ENCODE peak calls at places on chromosomes 4 and X, in seven cellular contexts. L is epithelial cell of esophagus, B is transverse colon, Q is NB4, F is astrocyte of the spinal cord, X is AG04449, H is heart left ventricle. N is an unnamed sample.

GRCh38 chr4:124686279-124686678 is 26.3 kb downstream of the ANKRD50 start:
- DNase-seq in L (no peak), B (no peak), Q (no peak), F (no peak), X (no peak), H (no peak), N (no peak)

GRCh38 chrX:17395154-17395553 is 20.2 kb downstream of the NHS start:
- DNase-seq in L (no peak), B (no peak), Q (no peak), F (no peak), X (no peak), H (no peak), N (no peak)

GRCh38 chrX:51641421-51642021 is 22.8 kb upstream of the CENPVL3 start:
- DNase-seq in L (peak), B (no peak), Q (peak), F (peak), X (peak), H (no peak), N (no peak)

GRCh38 chr4:1512738-1513660 is 106.8 kb upstream of the NKX1-1 start:
- DNase-seq in L (no peak), B (peak), Q (no peak), F (no peak), X (no peak), H (peak), N (peak)

GRCh38 chrX:135651647-135652295 is 61.7 kb upstream of the CT45A1 start:
- DNase-seq in L (no peak), B (no peak), Q (no peak), F (no peak), X (no peak), H (no peak), N (no peak)

GRCh38 chrX:109600114-109600710 is 24.8 kb downstream of the KCNE5 start:
- DNase-seq in L (no peak), B (no peak), Q (peak), F (peak), X (no peak), H (peak), N (peak)

GRCh38 chr4:107058828-107059227 is 22.7 kb upstream of the DKK2 start:
- DNase-seq in L (no peak), B (no peak), Q (no peak), F (peak), X (no peak), H (no peak), N (no peak)

GRCh38 chr4:142883433-142883832 is 37.3 kb upstream of the INPP4B start:
- DNase-seq in L (peak), B (no peak), Q (peak), F (peak), X (no peak), H (no peak), N (no peak)

GRCh38 chr4:119300072-119300387 is 21.9 kb downstream of the FABP2 start:
- DNase-seq in L (peak), B (peak), Q (peak), F (no peak), X (no peak), H (peak), N (peak)

GRCh38 chr4:1763550-1764080 is 29.5 kb upstream of the FGFR3 start:
- DNase-seq in L (no peak), B (peak), Q (peak), F (peak), X (no peak), H (no peak), N (no peak)

GRCh38 chr4:110702326-110702725 is 79.4 kb upstream of the PITX2 start:
- DNase-seq in L (no peak), B (no peak), Q (no peak), F (no peak), X (no peak), H (no peak), N (no peak)

GRCh38 chr4:80989921-80990544 is 40.5 kb upstream of the BMP3 start:
- DNase-seq in L (peak), B (no peak), Q (peak), F (peak), X (peak), H (no peak), N (no peak)

GRCh38 chrX:17397074-17397473 is 22.1 kb downstream of the NHS start:
- DNase-seq in L (peak), B (no peak), Q (no peak), F (peak), X (no peak), H (no peak), N (no peak)

GRCh38 chrX:120090208-120090607 is 12.7 kb upstream of the RHOXF2B start:
- DNase-seq in L (no peak), B (no peak), Q (peak), F (no peak), X (no peak), H (no peak), N (no peak)

GRCh38 chr4:41144812-41145211 is 69.5 kb downstream of the APBB2 start:
- DNase-seq in L (peak), B (no peak), Q (no peak), F (peak), X (no peak), H (no peak), N (no peak)

GRCh38 chrX:1323315-1323714 is 13.3 kb upstream of the IL3RA start:
- DNase-seq in L (no peak), B (peak), Q (peak), F (no peak), X (no peak), H (peak), N (no peak)

GRCh38 chrX:72060196-72060974 is 71.3 kb downstream of the RTL5 start:
- DNase-seq in L (no peak), B (no peak), Q (no peak), F (no peak), X (no peak), H (no peak), N (peak)

GRCh38 chrX:21509912-21510311 is 135.7 kb downstream of the CNKSR2 start:
- DNase-seq in L (peak), B (no peak), Q (no peak), F (peak), X (no peak), H (no peak), N (no peak)

GRCh38 chrX:146881521-146881920 is 67.0 kb upstream of the CXorf51A start:
- DNase-seq in L (no peak), B (no peak), Q (no peak), F (no peak), X (no peak), H (no peak), N (no peak)

GRCh38 chrX:136496768-136497555 is 430 bp upstream of the HTATSF1 start:
- DNase-seq in L (peak), B (peak), Q (peak), F (peak), X (peak), H (peak), N (peak)

GRCh38 chr4:14449308-14449707 is 553.0 kb upstream of the CPEB2 start:
- DNase-seq in L (no peak), B (no peak), Q (no peak), F (no peak), X (no peak), H (no peak), N (no peak)

GRCh38 chrX:110944323-110944761 is 148.7 kb upstream of the CHRDL1 start:
- DNase-seq in L (no peak), B (no peak), Q (no peak), F (peak), X (no peak), H (peak), N (no peak)

GRCh38 chr4:174596513-174596912 is 74.2 kb upstream of the HPGD start:
- DNase-seq in L (no peak), B (no peak), Q (no peak), F (no peak), X (no peak), H (no peak), N (no peak)

GRCh38 chr4:182806259-182807252 is 110.6 kb downstream of the DCTD start:
- DNase-seq in L (peak), B (peak), Q (peak), F (peak), X (no peak), H (peak), N (peak)

GRCh38 chr4:168930413-168931196 is 79.5 kb downstream of the CBR4 start:
- DNase-seq in L (no peak), B (no peak), Q (no peak), F (no peak), X (no peak), H (no peak), N (no peak)

DNA sequence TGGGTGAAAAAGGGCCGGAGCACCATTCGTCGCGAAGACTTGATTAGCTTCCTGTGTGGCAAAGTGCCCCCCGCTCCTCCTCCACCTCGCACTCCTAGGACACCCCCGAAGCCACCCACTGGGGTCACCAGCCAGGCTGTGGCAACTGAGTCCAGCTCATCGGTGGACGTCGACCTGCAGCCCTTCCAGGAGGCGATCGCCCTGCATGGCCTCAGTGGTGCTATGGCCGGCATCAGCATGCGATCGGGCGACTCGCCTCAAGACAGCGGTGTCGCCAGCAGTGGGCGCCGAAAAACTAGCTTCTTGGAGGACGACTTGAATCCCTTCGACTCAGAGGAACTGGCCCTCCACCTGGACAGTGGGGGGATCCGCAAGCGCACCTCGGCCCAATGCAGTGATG is 126.8 kb upstream of the CXorf66 start:
- DNase-seq in L (no peak), B (no peak), Q (no peak), F (no peak), X (no peak), H (no peak), N (no peak)
- H3K4me3 ChIP-seq in L (no peak), B (no peak), Q (no peak), F (no peak), X (no peak), H (no peak), N (peak)

GRCh38 chr4:163367651-163368050 is 24.0 kb downstream of the NPY5R start:
- DNase-seq in L (peak), B (peak), Q (peak), F (no peak), X (no peak), H (no peak), N (no peak)
- TF ChIP-seq CTCF in L (no peak), B (no peak), Q (no peak), F (no peak), X (no peak), H (no peak), N (no peak)

GRCh38 chr4:38855466-38855865 is 1.2 kb downstream of the TLR6 start:
- DNase-seq in L (no peak), B (no peak), Q (peak), F (no peak), X (no peak), H (no peak), N (no peak)
- H3K4me3 ChIP-seq in L (no peak), B (no peak), Q (peak), F (no peak), X (no peak), H (no peak), N (no peak)

GRCh38 chrX:7654316-7654715 is 188.7 kb upstream of the VCX start:
- DNase-seq in L (no peak), B (no peak), Q (no peak), F (no peak), X (no peak), H (no peak), N (no peak)
- TF ChIP-seq CTCF in L (no peak), B (no peak), Q (no peak), F (no peak), X (no peak), H (no peak), N (no peak)